ENCODE peak calls at places on chromosomes 1 and 21, in five cellular contexts. H, T, X, F and B are unnamed samples.

GRCh38 chr1:54099211-54099610 is 45.8 kb downstream of the TCEANC2 start:
- DNase-seq in H (no peak), T (no peak), X (no peak), F (no peak), B (no peak)

GRCh38 chr1:197737916-197738315 is 37.4 kb downstream of the DENND1B start:
- DNase-seq in H (no peak), T (no peak), X (no peak), F (no peak), B (no peak)

GRCh38 chr1:119053917-119054316 is 65.8 kb upstream of the TBX15 start:
- DNase-seq in H (no peak), T (no peak), X (no peak), F (no peak), B (no peak)

GRCh38 chr1:245070836-245071615 is 83.8 kb upstream of the KIF26B start:
- DNase-seq in H (no peak), T (no peak), X (no peak), F (no peak), B (no peak)

GRCh38 chr1:223742861-223743517 is 30.6 kb downstream of the CAPN2 start:
- DNase-seq in H (no peak), T (no peak), X (no peak), F (no peak), B (no peak)

GRCh38 chr1:246728311-246728710 is 4.1 kb downstream of the SCCPDH start:
- DNase-seq in H (no peak), T (no peak), X (peak), F (no peak), B (no peak)

GRCh38 chr1:109818351-109819325 is 54.9 kb upstream of the EPS8L3 start:
- DNase-seq in H (peak), T (no peak), X (no peak), F (no peak), B (peak)

GRCh38 chr1:194378517-194378916 is 1192.1 kb upstream of the B3GALT2 start:
- DNase-seq in H (no peak), T (no peak), X (peak), F (no peak), B (no peak)

GRCh38 chr1:146032613-146033219 is 11.2 kb upstream of the HJV start:
- DNase-seq in H (no peak), T (no peak), X (peak), F (no peak), B (no peak)

GRCh38 chr1:226128487-226129075 is 58.0 kb downstream of the ACBD3 start:
- DNase-seq in H (no peak), T (no peak), X (peak), F (no peak), B (peak)

GRCh38 chr21:44399955-44400790 is 46.8 kb downstream of the TRPM2 start:
- DNase-seq in H (no peak), T (no peak), X (no peak), F (no peak), B (peak)

GRCh38 chr1:226129230-226129629 is 57.3 kb downstream of the ACBD3 start:
- DNase-seq in H (no peak), T (no peak), X (no peak), F (no peak), B (peak)

GRCh38 chr1:232805269-232806070 is at the start of gene MAP10:
- DNase-seq in H (no peak), T (peak), X (peak), F (peak), B (peak)

GRCh38 chr1:11772458-11772857 is 10.5 kb downstream of the C1orf167 start:
- DNase-seq in H (no peak), T (no peak), X (no peak), F (no peak), B (no peak)

GRCh38 chr1:147756336-147756735 is 4.1 kb downstream of the GJA5 start:
- DNase-seq in H (no peak), T (no peak), X (no peak), F (no peak), B (no peak)

GRCh38 chr1:84853743-84854721 is 39.0 kb downstream of the LPAR3 start:
- DNase-seq in H (no peak), T (no peak), X (peak), F (no peak), B (no peak)

GRCh38 chr1:7940745-7941436 is at the start of gene TNFRSF9:
- DNase-seq in H (no peak), T (no peak), X (peak), F (no peak), B (no peak)

GRCh38 chr1:87478231-87478630 is 149.6 kb downstream of the LMO4 start:
- DNase-seq in H (no peak), T (peak), X (peak), F (peak), B (no peak)

GRCh38 chr1:165068716-165069115 is 287.8 kb downstream of the LMX1A start:
- DNase-seq in H (peak), T (no peak), X (no peak), F (no peak), B (no peak)

GRCh38 chr1:147892731-147893214 is 9.8 kb upstream of the GJA8 start:
- DNase-seq in H (no peak), T (peak), X (peak), F (no peak), B (no peak)

GRCh38 chr1:153548722-153549695 is at the start of gene S100A3:
- DNase-seq in H (peak), T (peak), X (peak), F (peak), B (peak)

GRCh38 chr1:210347112-210347511 is 18.4 kb downstream of the HHAT start:
- DNase-seq in H (no peak), T (no peak), X (no peak), F (no peak), B (no peak)

GRCh38 chr1:201586806-201587205 is 47.9 kb downstream of the NAV1 start:
- DNase-seq in H (no peak), T (no peak), X (no peak), F (no peak), B (peak)

GRCh38 chr1:238621405-238621804 is 730.7 kb upstream of the ZP4 start:
- DNase-seq in H (no peak), T (no peak), X (peak), F (no peak), B (no peak)

GRCh38 chr1:234413485-234413884 is 40.2 kb downstream of the COA6 start:
- DNase-seq in H (no peak), T (no peak), X (no peak), F (no peak), B (no peak)

GRCh38 chr1:45573231-45573804 is 10.5 kb upstream of the NASP start:
- DNase-seq in H (no peak), T (no peak), X (no peak), F (no peak), B (no peak)

GRCh38 chr1:205568135-205568468 is 63.6 kb downstream of the CDK18 start:
- DNase-seq in H (peak), T (no peak), X (no peak), F (no peak), B (no peak)
- H3K27ac ChIP-seq in H (no peak), T (no peak), X (no peak), F (no peak), B (no peak)

DNA sequence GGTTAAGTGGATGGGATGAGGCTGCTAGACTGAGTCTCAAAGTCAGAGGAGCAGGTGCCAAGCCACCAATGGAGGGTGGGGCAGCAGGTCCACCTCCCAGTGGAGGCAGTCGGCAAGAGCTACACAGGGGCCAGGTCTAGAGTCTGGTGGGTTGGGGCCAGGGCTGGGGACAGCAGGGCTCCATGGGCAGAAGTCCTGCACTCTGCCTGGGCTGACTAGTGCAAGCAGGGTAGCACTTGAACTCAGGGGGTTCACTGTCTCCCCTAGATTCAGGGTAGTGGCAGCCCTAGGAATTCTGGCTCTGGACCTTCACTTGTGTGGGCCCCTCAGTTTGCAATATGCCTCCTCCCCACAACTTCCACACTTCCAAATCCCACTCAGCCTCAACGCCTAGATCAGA is 66.2 kb downstream of the SYT6 start:
- DNase-seq in H (no peak), T (no peak), X (no peak), F (no peak), B (no peak)
- TF ChIP-seq POLR2A in H (no peak), T (no peak), X (no peak), F (no peak), B (no peak)

GRCh38 chr1:216908116-216908515 is 184.9 kb upstream of the ESRRG start:
- DNase-seq in H (no peak), T (no peak), X (no peak), F (no peak), B (no peak)

GRCh38 chr1:216913966-216914365 is 190.7 kb upstream of the ESRRG start:
- DNase-seq in H (no peak), T (no peak), X (no peak), F (no peak), B (no peak)

GRCh38 chr1:216905781-216906180 is 182.6 kb upstream of the ESRRG start:
- DNase-seq in H (no peak), T (no peak), X (no peak), F (no peak), B (no peak)

GRCh38 chr1:216914974-216915373 is 191.7 kb upstream of the ESRRG start:
- DNase-seq in H (no peak), T (no peak), X (peak), F (no peak), B (no peak)

GRCh38 chr1:216910081-216910840 is 187.0 kb upstream of the ESRRG start:
- DNase-seq in H (no peak), T (no peak), X (peak), F (no peak), B (no peak)
- H3K4me3 ChIP-seq in H (no peak), T (no peak), X (no peak), F (no peak), B (no peak)

GRCh38 chr1:156727492-156727891 is 777 bp upstream of the METTL25B start:
- DNase-seq in H (no peak), T (no peak), X (no peak), F (no peak), B (no peak)
- H3K27ac ChIP-seq in H (peak), T (no peak), X (no peak), F (peak), B (peak)

GRCh38 chr1:103461171-103462105 is 64.1 kb upstream of the RNPC3 start:
- DNase-seq in H (no peak), T (no peak), X (peak), F (no peak), B (no peak)

GRCh38 chr1:103457856-103458255 is 67.6 kb upstream of the RNPC3 start:
- DNase-seq in H (no peak), T (no peak), X (no peak), F (no peak), B (no peak)

GRCh38 chr1:103459385-103459784 is 66.1 kb upstream of the RNPC3 start:
- DNase-seq in H (no peak), T (peak), X (no peak), F (no peak), B (no peak)

GRCh38 chr1:103460496-103460895 is 65.0 kb upstream of the RNPC3 start:
- DNase-seq in H (no peak), T (no peak), X (no peak), F (no peak), B (no peak)
- TF ChIP-seq POLR2A in H (no peak), T (no peak), X (no peak), F (no peak), B (no peak)

GRCh38 chr1:218165687-218166088 is 119.4 kb upstream of the RRP15 start:
- DNase-seq in H (no peak), T (no peak), X (no peak), F (no peak), B (no peak)
- H3K4me3 ChIP-seq in H (peak), T (peak), X (peak), F (peak), B (peak)

DNA sequence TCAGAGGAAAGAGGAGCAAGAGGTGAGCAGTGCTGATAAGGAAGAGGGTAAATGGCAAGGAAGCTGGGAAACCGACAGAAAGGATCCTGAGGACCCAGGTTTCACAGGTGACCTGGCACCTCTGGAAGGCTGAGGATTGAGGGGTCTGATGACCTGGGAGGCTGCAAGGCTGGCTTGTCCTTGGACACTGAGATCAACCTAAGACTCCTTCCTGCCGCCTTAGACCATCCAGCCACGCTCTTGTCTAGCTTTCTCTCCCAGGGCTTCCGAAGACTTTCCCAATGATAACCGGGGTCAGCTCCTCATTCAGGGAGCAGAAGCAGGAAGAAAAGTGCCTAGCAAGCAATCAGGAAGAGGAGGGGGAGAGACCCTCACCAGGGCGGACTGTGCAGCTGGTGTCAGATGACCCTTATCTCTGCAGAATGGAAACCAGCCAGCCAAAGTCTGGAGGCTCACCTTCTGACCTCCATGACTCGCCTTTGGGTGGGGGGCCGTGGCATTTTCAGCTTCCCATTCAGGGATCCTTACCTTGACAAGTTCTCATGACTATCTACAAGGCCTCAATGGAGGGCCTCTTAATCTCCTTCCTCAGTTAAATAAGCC is 77.7 kb downstream of the CAPZB start:
- DNase-seq in H (no peak), T (no peak), X (no peak), F (no peak), B (no peak)
- H3K27ac ChIP-seq in H (peak), T (no peak), X (no peak), F (peak), B (no peak)

GRCh38 chr1:75787524-75787923 is 1.5 kb downstream of the RABGGTB start:
- DNase-seq in H (no peak), T (no peak), X (no peak), F (no peak), B (no peak)

GRCh38 chr1:75785964-75786853 is at the start of gene RABGGTB:
- DNase-seq in H (no peak), T (peak), X (peak), F (peak), B (peak)

GRCh38 chr1:75791022-75791421 is 5.0 kb downstream of the RABGGTB start:
- DNase-seq in H (no peak), T (no peak), X (peak), F (no peak), B (no peak)

GRCh38 chr1:75785320-75785963 is 614 bp upstream of the RABGGTB start:
- DNase-seq in H (no peak), T (no peak), X (no peak), F (no peak), B (no peak)

DNA sequence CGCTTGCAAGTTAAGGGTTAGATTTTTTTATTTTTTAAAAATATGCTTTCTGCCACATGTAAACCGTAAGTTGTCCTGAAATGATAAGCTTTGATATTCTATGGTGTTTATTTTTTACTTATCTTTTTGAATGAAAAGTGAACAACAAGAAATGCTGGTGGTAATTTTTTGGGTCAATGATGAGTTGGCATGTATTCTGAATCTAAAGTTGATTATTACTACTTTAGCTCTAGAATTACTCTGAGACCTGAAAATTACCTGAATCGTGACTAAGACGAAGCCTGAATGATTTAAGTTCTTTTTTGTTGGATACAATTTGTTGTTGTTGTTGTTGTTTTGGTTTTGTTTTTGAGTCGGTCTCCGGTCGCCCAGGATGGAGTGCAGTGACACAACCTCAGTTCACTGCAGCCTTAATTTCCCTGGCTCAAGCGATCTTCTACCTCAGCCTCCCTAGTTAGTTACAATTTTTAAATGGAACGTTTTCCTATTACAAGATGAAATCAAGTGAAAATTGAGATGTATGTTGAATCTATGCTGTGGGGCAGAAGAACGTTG is 922 bp downstream of the RABGGTB start:
- DNase-seq in H (no peak), T (no peak), X (no peak), F (no peak), B (no peak)
- TF ChIP-seq POLR2A in H (no peak), T (no peak), X (no peak), F (no peak), B (no peak)

DNA sequence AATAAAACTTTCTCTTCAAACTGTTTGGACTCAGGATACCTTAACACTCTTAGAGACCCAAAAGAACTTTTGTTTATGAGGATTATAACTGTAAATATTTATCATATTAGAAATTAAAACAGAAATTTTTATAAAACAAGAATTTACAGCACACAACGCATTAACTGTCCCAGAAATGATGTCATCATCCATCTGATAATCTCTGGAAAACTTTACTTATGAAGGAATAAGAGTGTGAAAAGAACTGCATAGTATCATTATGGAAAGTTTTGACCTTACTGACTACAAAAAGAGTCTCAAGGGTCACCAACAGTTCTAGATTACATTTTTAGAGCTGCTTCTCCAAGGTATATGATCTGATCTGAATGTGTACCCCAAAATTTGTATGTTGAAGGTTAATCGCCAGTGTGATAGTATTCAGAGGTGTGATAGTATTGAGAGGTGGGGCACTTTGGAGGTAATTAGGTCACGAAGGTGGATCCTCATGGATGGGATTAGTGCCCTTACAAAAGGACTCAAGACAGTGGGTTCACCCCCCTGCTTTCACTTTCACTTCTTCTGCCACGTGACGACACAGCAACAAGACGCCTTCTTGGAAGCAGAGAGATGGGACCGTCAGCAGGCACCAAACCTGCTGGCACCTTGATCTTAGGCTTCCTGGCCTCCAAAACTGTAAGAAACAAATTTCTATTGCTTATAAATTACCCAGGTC is 95.7 kb upstream of the NR5A2 start:
- DNase-seq in H (no peak), T (no peak), X (no peak), F (no peak), B (no peak)
- H3K4me3 ChIP-seq in H (no peak), T (no peak), X (no peak), F (no peak), B (no peak)